ENCODE peak calls at places on chromosomes 11 and 22, in four cellular contexts. D, V, Q and R are unnamed samples.

GRCh38 chr11:125807909-125808308 is 20.0 kb downstream of the PATE3 start:
- DNase-seq in D (no peak), V (no peak), Q (no peak), R (no peak)

GRCh38 chr22:33129621-33130020 is 71.4 kb upstream of the SYN3 start:
- DNase-seq in D (no peak), V (no peak), Q (no peak), R (no peak)

GRCh38 chr11:40513281-40513680 is 946.2 kb downstream of the LRRC4C start:
- DNase-seq in D (no peak), V (no peak), Q (peak; percentile 63), R (no peak)

GRCh38 chr11:106088896-106089295 is 11.4 kb downstream of the AASDHPPT start:
- DNase-seq in D (no peak), V (no peak), Q (no peak), R (no peak)

GRCh38 chr22:27074016-27074415 is 416.6 kb downstream of the MIAT start:
- DNase-seq in D (no peak), V (no peak), Q (no peak), R (no peak)

GRCh38 chr22:49420651-49421050 is 407.0 kb downstream of the BRD1 start:
- DNase-seq in D (no peak), V (no peak), Q (no peak), R (no peak)

GRCh38 chr11:2534131-2534956 is 89.5 kb downstream of the KCNQ1 start:
- DNase-seq in D (peak; percentile 37), V (peak; percentile 53), Q (no peak), R (no peak)

GRCh38 chr22:35348703-35349102 is 32.2 kb upstream of the HMOX1 start:
- DNase-seq in D (no peak), V (no peak), Q (no peak), R (no peak)

GRCh38 chr11:74742070-74742469 is 6.6 kb upstream of the RNF169 start:
- DNase-seq in D (no peak), V (no peak), Q (no peak), R (no peak)

GRCh38 chr22:44571566-44572413 is 73.8 kb upstream of the RTL6 start:
- DNase-seq in D (no peak), V (no peak), Q (no peak), R (no peak)

GRCh38 chr22:24327827-24328226 is 57.2 kb downstream of the SPECC1L start:
- DNase-seq in D (no peak), V (no peak), Q (no peak), R (no peak)

GRCh38 chr22:20569059-20570058 is 61.9 kb downstream of the MED15 start:
- DNase-seq in D (peak; percentile 93), V (peak; percentile 78), Q (no peak), R (peak; percentile 81)

GRCh38 chr22:28112548-28113043 is 193.5 kb upstream of the PITPNB start:
- DNase-seq in D (no peak), V (peak; percentile 48), Q (peak; percentile 84), R (no peak)

GRCh38 chr22:26056455-26056854 is 112.8 kb upstream of the SEZ6L start:
- DNase-seq in D (no peak), V (no peak), Q (no peak), R (no peak)

GRCh38 chr11:73225851-73226250 is 7.8 kb downstream of the P2RY2 start:
- DNase-seq in D (no peak), V (no peak), Q (peak; percentile 0), R (no peak)

GRCh38 chr22:48238966-48239365 is 1476.5 kb downstream of the TBC1D22A start:
- DNase-seq in D (no peak), V (no peak), Q (peak; percentile 27), R (no peak)

GRCh38 chr11:62905286-62905685 is 15.9 kb downstream of the CHRM1 start:
- DNase-seq in D (no peak), V (no peak), Q (no peak), R (no peak)

GRCh38 chr22:46884365-46884764 is 121.9 kb downstream of the TBC1D22A start:
- DNase-seq in D (no peak), V (no peak), Q (peak; percentile 20), R (no peak)

GRCh38 chr11:47267858-47268257 is 2.1 kb upstream of the MADD start:
- DNase-seq in D (no peak), V (no peak), Q (no peak), R (no peak)

GRCh38 chr11:87453531-87454089 is 415.9 kb downstream of the TMEM135 start:
- DNase-seq in D (no peak), V (no peak), Q (no peak), R (no peak)

GRCh38 chr22:21568207-21569075 is 927 bp downstream of the UBE2L3 start:
- DNase-seq in D (no peak), V (no peak), Q (peak; percentile 59), R (peak; percentile 64)

GRCh38 chr22:39448205-39449054 is 8.4 kb upstream of the MGAT3 start:
- DNase-seq in D (no peak), V (no peak), Q (no peak), R (no peak)

GRCh38 chr11:134647066-134647746 is 235.2 kb upstream of the B3GAT1 start:
- DNase-seq in D (no peak), V (no peak), Q (no peak), R (peak; percentile 73)

GRCh38 chr11:553083-553948 is 7.2 kb downstream of the LMNTD2 start:
- DNase-seq in D (no peak), V (no peak), Q (no peak), R (no peak)

GRCh38 chr11:116132273-116132978 is 628.2 kb upstream of the CADM1 start:
- DNase-seq in D (no peak), V (no peak), Q (no peak), R (no peak)

GRCh38 chr11:17498058-17498457 is 21.4 kb upstream of the ABCC8 start:
- DNase-seq in D (no peak), V (peak; percentile 38), Q (no peak), R (no peak)

GRCh38 chr11:45048870-45049825 is 97.3 kb upstream of the PRDM11 start:
- DNase-seq in D (no peak), V (no peak), Q (no peak), R (no peak)

GRCh38 chr22:29260601-29261315 is 7.0 kb downstream of the RHBDD3 start:
- DNase-seq in D (no peak), V (no peak), Q (no peak), R (no peak)

GRCh38 chr11:87597696-87598095 is 560.0 kb downstream of the TMEM135 start:
- DNase-seq in D (no peak), V (no peak), Q (no peak), R (no peak)

GRCh38 chr22:24954114-24954463 is 1.6 kb downstream of the KIAA1671 start:
- DNase-seq in D (no peak), V (no peak), Q (peak; percentile 77), R (no peak)

GRCh38 chr22:42316988-42317387 is 46.5 kb upstream of the TCF20 start:
- DNase-seq in D (peak; percentile 74), V (no peak), Q (no peak), R (no peak)
- H3K4me2 ChIP-seq in D (peak overlapping the region; percentile 63), V (peak overlapping the region; percentile 61), Q (no peak overlapping the region), R (no peak overlapping the region)

GRCh38 chr22:30290679-30291333 is 1.5 kb upstream of the CASTOR1 start:
- DNase-seq in D (peak; percentile 77), V (no peak), Q (peak; percentile 48), R (peak; percentile 89)
- H3K4me2 ChIP-seq in D (no peak overlapping the region), V (peak overlapping the region; percentile 97), Q (peak overlapping the region; percentile 87), R (peak overlapping the region; percentile 90)

GRCh38 chr22:37518509-37519267 is 527 bp downstream of the CARD10 start:
- DNase-seq in D (no peak), V (no peak), Q (peak; percentile 49), R (no peak)

GRCh38 chr22:37517826-37518450 is 1.3 kb downstream of the CARD10 start:
- DNase-seq in D (peak; percentile 77), V (no peak), Q (no peak), R (no peak)

GRCh38 chr22:37521236-37521739 is 2.1 kb upstream of the CARD10 start:
- DNase-seq in D (no peak), V (no peak), Q (no peak), R (no peak)

GRCh38 chr22:37520754-37521153 is 1.5 kb upstream of the CARD10 start:
- DNase-seq in D (no peak), V (no peak), Q (no peak), R (no peak)

GRCh38 chr22:37519268-37520195 is at the start of gene CARD10:
- DNase-seq in D (peak; percentile 49), V (no peak), Q (peak; percentile 67), R (no peak)
- H3K4me2 ChIP-seq in D (peak within 1 kb of the TSS; percentile 86), V (peak within 1 kb of the TSS; percentile 74), Q (peak within 1 kb of the TSS; percentile 93), R (no peak within 1 kb of the TSS)

GRCh38 chr11:61609970-61610347 is 29.1 kb upstream of the SYT7 start:
- DNase-seq in D (peak; percentile 38), V (no peak), Q (peak; percentile 64), R (peak; percentile 7)
- H3K4me2 ChIP-seq in D (peak overlapping the region; percentile 21), V (peak overlapping the region; percentile 3), Q (peak overlapping the region; percentile 41), R (no peak overlapping the region)

GRCh38 chr11:129324533-129325175 is 51.0 kb upstream of the BARX2 start:
- DNase-seq in D (no peak), V (no peak), Q (no peak), R (no peak)
- H3K4me2 ChIP-seq in D (no peak overlapping the region), V (no peak overlapping the region), Q (no peak overlapping the region), R (no peak overlapping the region)

GRCh38 chr22:31281733-31282132 is 10.6 kb downstream of the PIK3IP1 start:
- DNase-seq in D (no peak), V (no peak), Q (no peak), R (no peak)

GRCh38 chr22:31282748-31283468 is 9.4 kb downstream of the PIK3IP1 start:
- DNase-seq in D (no peak), V (no peak), Q (no peak), R (no peak)

GRCh38 chr22:31286360-31287255 is 5.7 kb downstream of the PIK3IP1 start:
- DNase-seq in D (no peak), V (no peak), Q (no peak), R (peak; percentile 47)

GRCh38 chr22:31284241-31284745 is 8.0 kb downstream of the PIK3IP1 start:
- DNase-seq in D (no peak), V (no peak), Q (peak; percentile 15), R (no peak)

GRCh38 chr22:31284756-31285155 is 7.5 kb downstream of the PIK3IP1 start:
- DNase-seq in D (no peak), V (no peak), Q (peak; percentile 25), R (no peak)
- H3K4me2 ChIP-seq in D (no peak overlapping the region), V (no peak overlapping the region), Q (peak overlapping the region; percentile 10), R (no peak overlapping the region)